ENCODE peak calls at places on chromosomes 4 and X, in eight cellular contexts. W is DND-41, S is H1, G is fibroblast of lung, L is stomach, R is endodermal cell, U is left ventricle myocardium inferior, D is psoas muscle. N is an unnamed sample.

GRCh38 chrX:32480019-32480418 is 731.3 kb downstream of the DMD start:
- DNase-seq in G (no peak), W (no peak), D (no peak), R (no peak), U (no peak), L (no peak), S (no peak), N (no peak)

GRCh38 chr4:30863031-30863430 is 142.9 kb downstream of the PCDH7 start:
- DNase-seq in L (no peak), U (no peak), S (no peak), D (no peak), G (peak; percentile 81), R (no peak), W (no peak), N (peak; percentile 74)

GRCh38 chr4:168028970-168029610 is 63.2 kb upstream of the ANXA10 start:
- DNase-seq in W (no peak), L (no peak), D (no peak), G (no peak), U (no peak), R (no peak), S (no peak), N (peak; percentile 35)

GRCh38 chr4:1409079-1409805 is 3.0 kb upstream of the NKX1-1 start:
- DNase-seq in W (no peak), L (peak; percentile 15), D (no peak), G (no peak), R (no peak), S (no peak), U (no peak), N (no peak)

GRCh38 chr4:3436048-3436797 is 5.5 kb upstream of the HGFAC start:
- DNase-seq in W (no peak), R (no peak), L (no peak), G (no peak), S (no peak), D (no peak), U (no peak), N (no peak)

GRCh38 chr4:183375156-183375555 is 52.9 kb upstream of the CLDN24 start:
- DNase-seq in R (no peak), S (no peak), G (no peak), D (no peak), W (no peak), U (no peak), L (no peak), N (no peak)

GRCh38 chr4:37732787-37733186 is 46.6 kb upstream of the RELL1 start:
- DNase-seq in G (no peak), L (no peak), D (no peak), R (no peak), U (no peak), W (no peak), S (no peak), N (no peak)

GRCh38 chr4:151117371-151117962 is 18.0 kb downstream of the RPS3A start:
- DNase-seq in R (peak; percentile 89), G (peak; percentile 80), U (peak; percentile 30), S (peak; percentile 78), W (peak; percentile 70), L (peak; percentile 59), D (no peak), N (peak; percentile 81)

GRCh38 chrX:42176790-42177189 is 253.4 kb upstream of the CASK start:
- DNase-seq in D (no peak), R (peak; percentile 69), G (no peak), U (no peak), S (no peak), W (no peak), L (no peak), N (no peak)

GRCh38 chrX:127908369-127908768 is 143.8 kb downstream of the ACTRT1 start:
- DNase-seq in D (no peak), R (no peak), W (no peak), S (no peak), G (no peak), L (no peak), U (no peak), N (peak; percentile 3)

GRCh38 chrX:10833299-10834169 is 213.1 kb upstream of the MID1 start:
- DNase-seq in G (no peak), S (peak; percentile 51), L (peak; percentile 58), R (peak; percentile 71), W (no peak), D (no peak), U (no peak), N (no peak)

GRCh38 chrX:129983575-129984131 is 1.2 kb downstream of the BCORL1 start:
- DNase-seq in S (peak; percentile 54), U (no peak), R (peak; percentile 63), G (no peak), D (peak; percentile 30), L (no peak), W (peak; percentile 23), N (no peak)

GRCh38 chr4:66465111-66465510 is 794.8 kb upstream of the EPHA5 start:
- DNase-seq in G (no peak), L (no peak), U (no peak), W (no peak), R (no peak), D (no peak), S (no peak), N (no peak)

GRCh38 chrX:39018526-39018925 is 217.3 kb downstream of the MID1IP1 start:
- DNase-seq in D (no peak), R (no peak), G (no peak), S (no peak), W (no peak), L (no peak), U (no peak), N (no peak)

GRCh38 chr4:76984788-76985211 is 35.2 kb downstream of the SEPTIN11 start:
- DNase-seq in S (no peak), L (no peak), U (peak; percentile 44), W (no peak), G (peak; percentile 100), D (peak; percentile 64), R (no peak), N (peak; percentile 79)

GRCh38 chr4:76614589-76614988 is 179.6 kb downstream of the SHROOM3 start:
- DNase-seq in W (no peak), R (no peak), G (peak; percentile 65), L (no peak), S (no peak), D (no peak), U (no peak), N (no peak)

GRCh38 chrX:23931149-23931604 is 23.4 kb downstream of the CXorf58 start:
- DNase-seq in G (no peak), S (no peak), W (no peak), D (no peak), R (no peak), U (no peak), L (no peak), N (peak; percentile 28)

GRCh38 chrX:143781103-143781502 is 60.6 kb upstream of the SPANXN2 start:
- DNase-seq in S (no peak), L (no peak), G (no peak), W (no peak), D (no peak), U (no peak), R (peak; percentile 65), N (no peak)

GRCh38 chrX:149494844-149495565 is 10.1 kb downstream of the IDS start:
- DNase-seq in L (no peak), G (no peak), D (no peak), S (no peak), R (no peak), U (no peak), W (no peak), N (no peak)

GRCh38 chr4:52655505-52655904 is 3.6 kb downstream of the USP46 start:
- DNase-seq in U (no peak), G (no peak), D (no peak), R (no peak), L (no peak), W (no peak), S (no peak), N (no peak)
- H3K4me1 ChIP-seq in U (peaks cover 66% of the 10 kb centered on the region), G (peaks cover 2% of the 10 kb centered on the region), D (peaks cover 36% of the 10 kb centered on the region), R (no peaks in the 10 kb centered on the region), L (peaks cover 55% of the 10 kb centered on the region), W (peaks cover 19% of the 10 kb centered on the region), S (no peaks in the 10 kb centered on the region), N (no peaks in the 10 kb centered on the region)

DNA sequence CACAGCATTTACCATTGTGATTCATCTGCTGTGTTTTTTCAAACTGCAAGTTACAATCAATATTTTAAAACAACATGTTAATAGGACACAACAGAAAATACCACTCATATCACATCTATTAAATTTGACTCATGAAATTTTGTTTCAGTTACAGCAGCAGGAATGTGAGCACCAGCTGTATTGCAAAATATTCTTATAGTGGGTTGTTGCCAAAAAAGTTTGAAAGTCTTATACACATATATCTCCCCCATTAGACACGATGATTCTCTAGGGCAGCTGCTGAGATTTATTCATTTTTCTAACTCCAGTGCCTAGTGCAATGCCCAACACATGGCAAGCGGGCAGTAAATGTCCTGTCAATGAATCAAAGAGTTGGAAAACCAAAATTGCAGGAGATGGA is 26.6 kb upstream of the NKX3-2 start:
- DNase-seq in U (no peak), S (no peak), W (no peak), D (no peak), R (no peak), L (no peak), G (peak; percentile 37), N (no peak)
- H3K36me3 ChIP-seq in U (peaks cover 84% of the 10 kb centered on the region), S (peaks cover 4% of the 10 kb centered on the region), W (peaks cover 61% of the 10 kb centered on the region), D (peaks cover 14% of the 10 kb centered on the region), R (peaks cover 59% of the 10 kb centered on the region), L (peaks cover 96% of the 10 kb centered on the region), G (peaks cover 6% of the 10 kb centered on the region), N (peaks cover 35% of the 10 kb centered on the region)

GRCh38 chrX:153801646-153802045 is 7.2 kb downstream of the SSR4 start:
- DNase-seq in U (no peak), W (no peak), R (no peak), G (no peak), D (no peak), L (no peak), S (no peak), N (no peak)

GRCh38 chrX:153800177-153800722 is 5.8 kb downstream of the SSR4 start:
- DNase-seq in D (no peak), G (no peak), S (no peak), W (no peak), L (no peak), R (no peak), U (no peak), N (no peak)

GRCh38 chrX:153800746-153801145 is 6.3 kb downstream of the SSR4 start:
- DNase-seq in W (no peak), D (no peak), R (no peak), U (no peak), S (no peak), L (no peak), G (no peak), N (no peak)

GRCh38 chrX:153797415-153798015 is 3.0 kb downstream of the SSR4 start:
- DNase-seq in W (no peak), R (no peak), G (no peak), D (no peak), U (no peak), S (no peak), L (no peak), N (no peak)

DNA sequence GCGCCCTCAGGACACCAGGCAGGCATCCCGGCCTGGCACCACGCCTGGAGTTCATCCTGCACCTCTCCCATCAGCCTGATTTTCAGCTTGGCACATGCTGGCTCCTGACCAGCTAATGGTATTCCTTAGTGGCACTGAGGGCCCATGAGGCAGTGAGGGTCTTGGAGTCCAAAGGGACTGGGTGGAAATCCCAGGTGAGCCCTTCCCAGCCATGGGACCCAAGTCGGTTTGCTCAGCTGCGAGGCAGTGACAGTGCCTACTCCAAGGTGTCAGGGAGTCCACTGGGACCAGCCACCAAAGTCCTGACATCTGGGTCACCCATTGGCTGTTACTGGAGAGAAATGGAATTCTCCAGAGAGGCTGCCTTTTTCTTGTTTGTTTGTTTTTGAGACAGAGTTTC is 4.9 kb downstream of the SSR4 start:
- DNase-seq in S (no peak), R (no peak), W (no peak), U (no peak), G (no peak), D (no peak), L (no peak), N (no peak)
- H3K4me3 ChIP-seq in S (no peak overlapping the region), R (no peak overlapping the region), W (no peak overlapping the region), U (no peak overlapping the region), G (no peak overlapping the region), D (no peak overlapping the region), L (no peak overlapping the region), N (no peak overlapping the region)

GRCh38 chrX:119672252-119672825 is 20.6 kb downstream of the SEPTIN6 start:
- DNase-seq in U (no peak), R (no peak), D (no peak), W (no peak), L (no peak), S (no peak), G (peak; percentile 61), N (no peak)
- H3K4me1 ChIP-seq in U (peaks cover 26% of the 10 kb centered on the region), R (peaks cover 4% of the 10 kb centered on the region), D (no peaks in the 10 kb centered on the region), W (peaks cover 5% of the 10 kb centered on the region), L (peaks cover 39% of the 10 kb centered on the region), S (peaks cover 2% of the 10 kb centered on the region), G (no peaks in the 10 kb centered on the region), N (peaks cover 16% of the 10 kb centered on the region)